ENCODE peak calls at places on chromosome 1, in six cellular contexts. S is HCT116, D is H1, E is K562, P is GM12878, F is SK-N-SH. I is an unnamed sample.

GRCh38 chr1:194378517-194378916 is 1192.1 kb upstream of the B3GALT2 start:
- DNase-seq in S (no peak), D (no peak), E (no peak), P (no peak), F (no peak), I (no peak)

GRCh38 chr1:98316286-98316685 is 345.2 kb upstream of the SNX7 start:
- DNase-seq in S (no peak), D (no peak), E (no peak), P (no peak), F (no peak), I (peak)

GRCh38 chr1:158793604-158794003 is 12.6 kb upstream of the OR6N2 start:
- DNase-seq in S (no peak), D (peak), E (peak), P (no peak), F (no peak), I (peak)

GRCh38 chr1:39159224-39160036 is 45.1 kb upstream of the MACF1 start:
- DNase-seq in S (peak), D (no peak), E (no peak), P (no peak), F (no peak), I (peak)

GRCh38 chr1:201262963-201263608 is 20.2 kb upstream of the PKP1 start:
- DNase-seq in S (no peak), D (peak), E (no peak), P (no peak), F (peak), I (no peak)

GRCh38 chr1:220271706-220272046 is 577 bp downstream of the RAB3GAP2 start:
- DNase-seq in S (peak), D (no peak), E (peak), P (no peak), F (peak), I (peak)

GRCh38 chr1:152436593-152437338 is 22.7 kb upstream of the CRNN start:
- DNase-seq in S (no peak), D (no peak), E (no peak), P (no peak), F (no peak), I (no peak)

GRCh38 chr1:178639326-178639725 is 85.7 kb upstream of the RALGPS2 start:
- DNase-seq in S (no peak), D (no peak), E (no peak), P (no peak), F (no peak), I (no peak)

GRCh38 chr1:180167721-180168467 is 13.2 kb downstream of the QSOX1 start:
- DNase-seq in S (peak), D (peak), E (peak), P (no peak), F (no peak), I (no peak)

GRCh38 chr1:25037174-25038074 is 107.3 kb upstream of the RUNX3 start:
- DNase-seq in S (peak), D (peak), E (peak), P (no peak), F (peak), I (peak)

GRCh38 chr1:232586679-232587078 is 43.3 kb downstream of the SIPA1L2 start:
- DNase-seq in S (no peak), D (no peak), E (no peak), P (no peak), F (no peak), I (no peak)

GRCh38 chr1:184716158-184716557 is 38.5 kb downstream of the EDEM3 start:
- DNase-seq in S (no peak), D (no peak), E (no peak), P (no peak), F (no peak), I (no peak)

GRCh38 chr1:46494910-46495309 is 5.3 kb downstream of the DMBX1 start:
- DNase-seq in S (no peak), D (no peak), E (no peak), P (no peak), F (no peak), I (no peak)

GRCh38 chr1:31793086-31793485 is 22.7 kb downstream of the SPOCD1 start:
- DNase-seq in S (no peak), D (no peak), E (no peak), P (no peak), F (no peak), I (no peak)

GRCh38 chr1:110050602-110051261 is 16.3 kb downstream of the STRIP1 start:
- DNase-seq in S (no peak), D (no peak), E (no peak), P (no peak), F (no peak), I (no peak)

GRCh38 chr1:67724928-67725560 is 40.0 kb downstream of the GADD45A start:
- DNase-seq in S (no peak), D (no peak), E (no peak), P (no peak), F (no peak), I (peak)

GRCh38 chr1:200323856-200324400 is 85.9 kb downstream of the ZNF281 start:
- DNase-seq in S (no peak), D (no peak), E (no peak), P (no peak), F (no peak), I (no peak)

GRCh38 chr1:50917128-50917795 is 42.8 kb downstream of the FAF1 start:
- DNase-seq in S (no peak), D (no peak), E (no peak), P (peak), F (no peak), I (no peak)

GRCh38 chr1:62181531-62181930 is 13.1 kb upstream of the L1TD1 start:
- DNase-seq in S (no peak), D (no peak), E (no peak), P (no peak), F (no peak), I (no peak)

GRCh38 chr1:200739499-200740290 is 1.0 kb downstream of the CAMSAP2 start:
- DNase-seq in S (no peak), D (no peak), E (peak), P (no peak), F (no peak), I (peak)

GRCh38 chr1:20834780-20835179 is 47.7 kb upstream of the HP1BP3 start:
- DNase-seq in S (no peak), D (no peak), E (no peak), P (no peak), F (no peak), I (no peak)

GRCh38 chr1:230211436-230212145 is 144.6 kb downstream of the GALNT2 start:
- DNase-seq in S (no peak), D (peak), E (no peak), P (no peak), F (no peak), I (no peak)

GRCh38 chr1:18090636-18091035 is 17.0 kb upstream of the IGSF21 start:
- DNase-seq in S (no peak), D (peak), E (no peak), P (no peak), F (no peak), I (no peak)

GRCh38 chr1:230292739-230293720 is 133.1 kb downstream of the PGBD5 start:
- DNase-seq in S (no peak), D (no peak), E (no peak), P (no peak), F (no peak), I (no peak)

GRCh38 chr1:29236993-29237905 is 927 bp downstream of the PTPRU start:
- DNase-seq in S (no peak), D (peak), E (peak), P (no peak), F (peak), I (peak)

GRCh38 chr1:81670286-81670685 is 130.4 kb upstream of the ADGRL2 start:
- DNase-seq in S (no peak), D (no peak), E (no peak), P (no peak), F (peak), I (peak)

DNA sequence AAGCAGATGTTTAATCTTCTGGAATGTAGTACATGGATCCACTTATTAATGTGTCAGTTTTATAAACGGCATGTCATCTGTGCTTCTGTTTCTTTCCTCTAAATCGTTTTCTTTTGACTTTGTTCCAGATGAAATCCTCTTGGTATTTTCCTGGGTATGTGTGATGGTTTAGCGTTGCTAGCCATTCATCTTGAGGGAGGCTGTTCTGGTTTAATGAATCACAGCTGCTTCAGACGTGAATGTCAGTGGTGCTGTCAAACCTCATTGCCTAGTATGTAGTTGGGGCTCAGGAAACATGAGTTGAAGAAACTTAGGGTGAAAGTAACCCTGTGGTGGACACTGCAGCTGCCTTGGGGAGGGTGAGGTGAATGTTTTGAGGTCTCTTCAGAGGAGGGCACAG is 33.2 kb downstream of the KCNK1 start:
- DNase-seq in S (no peak), D (no peak), E (no peak), P (no peak), F (no peak), I (no peak)
- TF ChIP-seq MAX in S (no peak), D (no peak), E (no peak), P (no peak), F (no peak), I (no peak)

GRCh38 chr1:115710859-115711624 is 57.5 kb downstream of the CASQ2 start:
- DNase-seq in S (no peak), D (no peak), E (peak), P (no peak), F (no peak), I (no peak)
- H3K9ac ChIP-seq in S (no peak), D (no peak), E (peak), P (no peak), F (no peak), I (no peak)

DNA sequence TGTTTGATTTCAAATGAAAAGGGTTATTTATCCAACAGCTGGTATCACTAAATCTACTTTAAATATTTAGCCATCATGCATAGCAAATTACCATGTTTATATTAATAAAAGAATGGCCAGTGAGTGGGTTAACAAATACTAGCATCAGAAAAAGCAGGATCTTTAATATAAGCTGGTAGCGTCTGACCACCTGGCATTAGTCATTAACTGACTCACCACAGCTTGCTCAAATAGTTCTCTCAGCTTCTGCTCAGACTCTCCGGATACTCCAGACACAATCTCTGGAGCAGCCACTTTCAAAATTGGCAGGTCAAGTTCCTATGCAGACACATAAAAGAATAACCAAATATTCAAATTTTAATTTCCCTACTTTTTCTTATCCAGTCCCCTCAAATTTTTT is 29.6 kb downstream of the NVL start:
- DNase-seq in S (no peak), D (no peak), E (no peak), P (no peak), F (peak), I (peak)
- TF ChIP-seq MAX in S (no peak), D (no peak), E (no peak), P (no peak), F (peak), I (no peak)

GRCh38 chr1:84259989-84260388 is 41.5 kb upstream of the SAMD13 start:
- DNase-seq in S (no peak), D (no peak), E (no peak), P (no peak), F (no peak), I (no peak)
- H3K9ac ChIP-seq in S (no peak), D (no peak), E (no peak), P (no peak), F (no peak), I (no peak)

GRCh38 chr1:93692001-93692400 is 10.4 kb upstream of the BCAR3 start:
- DNase-seq in S (no peak), D (no peak), E (no peak), P (no peak), F (no peak), I (peak)

GRCh38 chr1:93694039-93694438 is 12.4 kb upstream of the BCAR3 start:
- DNase-seq in S (no peak), D (no peak), E (no peak), P (no peak), F (no peak), I (peak)

GRCh38 chr1:93692451-93692861 is 10.8 kb upstream of the BCAR3 start:
- DNase-seq in S (no peak), D (no peak), E (no peak), P (no peak), F (no peak), I (no peak)

GRCh38 chr1:93694833-93695232 is 13.2 kb upstream of the BCAR3 start:
- DNase-seq in S (no peak), D (no peak), E (no peak), P (no peak), F (no peak), I (no peak)

DNA sequence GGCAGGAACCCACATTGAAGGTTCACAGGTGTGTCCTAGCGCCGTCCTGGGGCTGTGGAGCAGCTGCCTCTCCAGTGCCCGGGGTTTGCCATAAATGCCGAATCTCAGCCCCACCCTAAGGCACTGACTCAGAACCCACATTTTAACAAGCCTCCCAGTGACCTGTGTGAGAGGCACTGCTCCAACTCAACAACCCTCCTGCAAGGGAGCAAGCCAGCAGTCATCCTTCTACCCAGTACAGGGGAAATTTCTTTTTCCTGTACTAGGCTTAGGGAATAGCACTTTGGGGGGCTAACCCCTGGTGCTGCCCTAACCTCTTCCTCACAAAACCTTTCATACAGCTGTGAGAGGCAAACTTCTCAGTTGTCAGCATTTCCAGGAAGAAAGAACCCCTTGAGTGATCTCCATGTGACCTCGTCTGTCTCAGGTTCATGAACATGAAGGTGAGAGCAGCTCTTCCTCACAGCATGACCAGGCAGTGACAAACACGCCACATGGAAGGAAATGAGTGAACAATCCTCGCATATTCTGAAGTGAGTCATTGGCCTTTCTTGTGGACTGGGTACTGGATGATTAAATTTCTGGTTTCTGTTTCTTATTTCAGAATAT is 11.4 kb upstream of the BCAR3 start:
- DNase-seq in S (peak), D (no peak), E (no peak), P (peak), F (no peak), I (peak)
- TF ChIP-seq MAX in S (no peak), D (no peak), E (no peak), P (peak), F (peak), I (peak)

GRCh38 chr1:212213754-212214153 is 71.5 kb upstream of the PPP2R5A start:
- DNase-seq in S (no peak), D (no peak), E (no peak), P (no peak), F (no peak), I (peak)

GRCh38 chr1:212214377-212214776 is 70.8 kb upstream of the PPP2R5A start:
- DNase-seq in S (no peak), D (no peak), E (no peak), P (no peak), F (no peak), I (no peak)

GRCh38 chr1:212212343-212212742 is 72.9 kb upstream of the PPP2R5A start:
- DNase-seq in S (no peak), D (no peak), E (no peak), P (no peak), F (no peak), I (no peak)

GRCh38 chr1:212211371-212211770 is 73.8 kb upstream of the PPP2R5A start:
- DNase-seq in S (no peak), D (no peak), E (no peak), P (no peak), F (no peak), I (no peak)

DNA sequence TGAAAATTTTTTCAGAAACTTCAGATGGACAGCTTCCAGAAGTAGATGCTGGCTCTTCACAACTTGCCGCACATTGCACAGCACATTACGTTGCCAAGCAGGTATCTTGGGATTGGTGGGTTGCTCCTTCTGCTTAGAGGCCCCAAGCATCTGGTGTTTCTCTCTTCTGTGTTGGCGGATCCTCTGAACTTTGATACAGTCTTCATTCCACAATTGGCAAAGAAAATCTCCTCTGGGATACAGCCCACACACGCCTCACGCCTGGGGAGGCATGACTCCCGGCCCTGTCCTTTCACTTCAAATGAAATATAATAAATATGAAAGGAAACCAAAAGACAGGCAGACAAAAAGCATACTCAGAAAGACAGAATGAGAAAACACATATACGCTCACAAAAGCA is 72.3 kb upstream of the PPP2R5A start:
- DNase-seq in S (no peak), D (no peak), E (no peak), P (no peak), F (no peak), I (no peak)
- H3K9ac ChIP-seq in S (no peak), D (no peak), E (no peak), P (no peak), F (no peak), I (no peak)